ENCODE peak calls at places on chromosomes 7 and 10, in nine cellular contexts. V is effector memory CD4-positive, alpha-beta T cell; A is heart right ventricle; K is right lobe of liver; Z is mucosa of descending colon; D is CD4-positive, alpha-beta memory T cell; H is pancreas; M is ascending aorta; F is fibroblast of lung. R is an unnamed sample. For H3K36me3 and H3K4me1, the result is how much of the 10 kb centered on the place peaks cover.

GRCh38 chr10:71005337-71006305 is 117.3 kb upstream of the PCBD1 start:
- DNase-seq in V (no peak), A (peak), K (no peak), Z (no peak), D (no peak), H (no peak), M (no peak), F (no peak), R (no peak)

GRCh38 chr7:47508389-47509380 is 73.2 kb downstream of the TNS3 start:
- DNase-seq in V (no peak), A (no peak), K (no peak), Z (peak), D (no peak), H (no peak), M (no peak), F (no peak), R (no peak)

GRCh38 chr7:73451780-73452398 is 18.3 kb downstream of the FZD9 start:
- DNase-seq in V (peak), A (no peak), K (no peak), Z (no peak), D (peak), H (no peak), M (no peak), F (peak), R (peak)

GRCh38 chr7:116711790-116712189 is 39.8 kb downstream of the MET start:
- DNase-seq in V (no peak), A (no peak), K (no peak), Z (no peak), D (no peak), H (no peak), M (no peak), F (no peak), R (no peak)

GRCh38 chr7:3042861-3043489 is 692 bp downstream of the CARD11 start:
- DNase-seq in V (peak), A (no peak), K (no peak), Z (peak), D (peak), H (no peak), M (no peak), F (no peak), R (peak)

GRCh38 chr7:95686109-95686508 is 86.2 kb upstream of the DYNC1I1 start:
- DNase-seq in V (no peak), A (peak), K (no peak), Z (peak), D (no peak), H (no peak), M (no peak), F (peak), R (no peak)

GRCh38 chr7:70919491-70920073 is 212.4 kb upstream of the GALNT17 start:
- DNase-seq in V (no peak), A (no peak), K (no peak), Z (no peak), D (no peak), H (no peak), M (no peak), F (no peak), R (no peak)

GRCh38 chr10:4016214-4016740 is 231.3 kb upstream of the KLF6 start:
- DNase-seq in V (no peak), A (no peak), K (no peak), Z (no peak), D (no peak), H (no peak), M (no peak), F (no peak), R (no peak)

GRCh38 chr7:140008755-140009610 is 53.8 kb downstream of the PARP12 start:
- DNase-seq in V (no peak), A (no peak), K (peak), Z (no peak), D (no peak), H (peak), M (no peak), F (no peak), R (no peak)

GRCh38 chr7:1103009-1103788 is 15.3 kb downstream of the GPER1 start:
- DNase-seq in V (no peak), A (no peak), K (peak), Z (no peak), D (no peak), H (peak), M (no peak), F (no peak), R (no peak)

GRCh38 chr10:11285171-11285570 is 267.5 kb downstream of the CELF2 start:
- DNase-seq in V (no peak), A (no peak), K (no peak), Z (no peak), D (no peak), H (no peak), M (no peak), F (no peak), R (no peak)

GRCh38 chr7:1320616-1321289 is 88.1 kb downstream of the UNCX start:
- DNase-seq in V (no peak), A (no peak), K (no peak), Z (no peak), D (no peak), H (no peak), M (no peak), F (no peak), R (no peak)

GRCh38 chr10:96657385-96657784 is 62.9 kb downstream of the PIK3AP1 start:
- DNase-seq in V (no peak), A (no peak), K (no peak), Z (no peak), D (no peak), H (no peak), M (no peak), F (no peak), R (no peak)

GRCh38 chr7:138512092-138512858 is 52.2 kb downstream of the TRIM24 start:
- DNase-seq in V (no peak), A (no peak), K (no peak), Z (no peak), D (no peak), H (no peak), M (no peak), F (no peak), R (no peak)
- H3K36me3 ChIP-seq in V (under half), A (under half), K (under half), Z (under half), D (under half), H (under half), M (under half), F (under half), R (under half)

DNA sequence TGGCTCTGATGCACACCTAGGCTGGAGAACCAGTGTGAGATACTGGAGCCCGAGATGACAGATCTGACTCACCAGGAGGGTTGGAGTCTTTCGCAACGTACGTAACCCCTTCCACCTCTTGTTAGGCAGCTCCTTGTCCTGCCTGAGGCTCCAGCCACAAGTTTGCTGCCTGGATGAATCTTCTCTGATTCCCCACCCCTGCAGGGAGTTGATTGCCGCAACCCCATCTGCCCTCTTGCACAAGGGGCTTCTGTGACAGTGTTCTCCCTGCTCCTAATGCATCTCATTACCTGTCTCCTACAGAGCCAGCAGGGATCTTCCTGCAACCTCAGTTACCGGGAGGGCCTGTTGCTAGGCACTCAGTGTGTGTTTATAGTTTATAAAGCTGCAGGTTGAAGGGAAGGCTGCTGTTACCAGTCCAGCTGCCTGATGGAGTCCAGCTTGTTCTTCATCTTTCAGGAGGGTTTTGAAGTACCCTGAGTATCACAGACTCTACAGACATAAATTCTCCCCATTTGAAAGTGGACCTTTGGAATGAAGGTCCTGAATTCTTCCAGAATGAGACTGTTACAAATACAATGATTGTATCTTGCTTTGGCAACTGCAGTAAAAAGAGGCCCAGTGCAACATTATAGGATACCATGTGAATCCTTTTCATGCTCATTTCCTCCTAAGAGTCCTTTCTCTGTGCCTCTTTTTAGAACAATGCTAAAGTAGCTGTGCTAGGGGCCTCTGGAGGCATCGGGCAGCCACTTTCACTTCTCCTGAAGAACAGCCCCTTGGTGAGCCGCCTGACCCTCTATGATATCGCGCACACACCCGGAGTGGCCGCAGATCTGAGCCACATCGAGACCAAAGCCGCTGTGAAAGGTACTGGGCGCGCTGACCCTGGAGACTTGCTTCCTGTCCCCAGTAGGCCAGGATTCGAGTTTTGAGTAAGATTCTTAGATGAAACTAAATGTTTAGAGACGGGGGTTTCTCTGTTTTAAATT is 6.5 kb downstream of the MDH2 start:
- DNase-seq in V (no peak), A (no peak), K (no peak), Z (no peak), D (no peak), H (no peak), M (no peak), F (peak), R (no peak)
- H3K4me1 ChIP-seq in V (under half), A (under half), K (under half), Z (under half), D (under half), H (under half), M (under half), F (under half), R (under half)

DNA sequence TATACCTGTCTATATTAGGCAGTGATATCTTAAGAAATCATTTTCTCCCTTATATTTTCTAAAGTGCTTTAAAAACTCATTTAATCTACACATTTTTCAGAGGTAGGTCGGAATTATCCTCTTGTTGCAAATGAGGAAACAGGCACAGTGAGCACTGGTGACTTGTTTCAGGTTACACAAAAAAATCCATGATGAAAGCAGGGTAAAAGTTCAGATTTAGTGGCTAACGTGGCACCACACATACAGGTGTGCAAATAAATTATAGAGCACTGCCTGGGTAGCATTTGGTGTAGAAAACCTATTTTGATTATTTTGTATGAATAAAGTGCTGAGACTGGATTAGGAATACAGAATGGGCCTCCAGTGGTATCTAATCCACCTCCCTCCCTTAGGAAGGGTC is 26.6 kb downstream of the ARMC10 start:
- DNase-seq in V (no peak), A (no peak), K (no peak), Z (no peak), D (no peak), H (no peak), M (no peak), F (no peak), R (no peak)
- H3K36me3 ChIP-seq in V (under half), A (half or more), K (under half), Z (under half), D (under half), H (under half), M (under half), F (under half), R (under half)

GRCh38 chr7:151631968-151632749 is 112.5 kb upstream of the RHEB start:
- DNase-seq in V (peak), A (peak), K (peak), Z (peak), D (peak), H (peak), M (peak), F (peak), R (peak)

GRCh38 chr7:151630349-151630748 is 110.7 kb upstream of the RHEB start:
- DNase-seq in V (no peak), A (no peak), K (no peak), Z (no peak), D (no peak), H (no peak), M (no peak), F (no peak), R (no peak)

GRCh38 chr7:151631149-151631967 is 111.7 kb upstream of the RHEB start:
- DNase-seq in V (no peak), A (no peak), K (no peak), Z (no peak), D (no peak), H (no peak), M (no peak), F (peak), R (no peak)

GRCh38 chr7:151628846-151629604 is 109.3 kb upstream of the RHEB start:
- DNase-seq in V (no peak), A (no peak), K (no peak), Z (no peak), D (no peak), H (no peak), M (no peak), F (no peak), R (no peak)

DNA sequence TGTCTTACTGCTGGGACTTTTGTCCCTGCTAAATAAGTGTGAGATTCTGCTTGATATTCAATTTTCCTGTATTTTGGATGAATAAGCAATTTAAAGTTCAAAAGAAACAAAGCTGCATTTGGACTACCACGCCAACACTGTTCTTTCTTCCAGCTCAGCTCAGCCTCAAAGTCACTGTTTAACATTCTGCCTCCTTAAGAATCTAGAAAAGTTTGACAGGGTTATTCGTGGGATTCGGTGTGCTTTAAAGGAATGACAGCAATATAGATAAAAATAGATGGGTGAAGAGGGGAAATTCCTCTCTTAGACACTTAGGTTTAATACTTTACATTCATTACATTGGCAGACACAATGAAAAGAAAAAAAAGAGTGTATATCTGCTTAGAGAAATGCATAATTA is 110.2 kb upstream of the RHEB start:
- DNase-seq in V (no peak), A (no peak), K (no peak), Z (no peak), D (no peak), H (no peak), M (no peak), F (no peak), R (no peak)
- H3K4me1 ChIP-seq in V (under half), A (under half), K (under half), Z (under half), D (under half), H (under half), M (under half), F (under half), R (under half)

GRCh38 chr7:151074817-151075661 is 5.6 kb downstream of the FASTK start:
- DNase-seq in V (no peak), A (no peak), K (no peak), Z (peak), D (no peak), H (peak), M (no peak), F (no peak), R (no peak)
- H3K36me3 ChIP-seq in V (half or more), A (half or more), K (under half), Z (under half), D (under half), H (under half), M (half or more), F (under half), R (half or more)

GRCh38 chr7:138204989-138205298 is 128.7 kb downstream of the AKR1D1 start:
- DNase-seq in V (no peak), A (no peak), K (no peak), Z (no peak), D (no peak), H (no peak), M (no peak), F (no peak), R (no peak)
- H3K4me1 ChIP-seq in V (under half), A (under half), K (under half), Z (under half), D (under half), H (under half), M (under half), F (under half), R (under half)

GRCh38 chr7:38629621-38630020 is 1.6 kb downstream of the AMPH start:
- DNase-seq in V (no peak), A (no peak), K (no peak), Z (no peak), D (no peak), H (no peak), M (no peak), F (no peak), R (no peak)
- H3K36me3 ChIP-seq in V (under half), A (under half), K (under half), Z (under half), D (under half), H (under half), M (under half), F (under half), R (under half)

GRCh38 chr10:63252095-63252762 is 119.1 kb downstream of the NRBF2 start:
- DNase-seq in V (no peak), A (no peak), K (no peak), Z (no peak), D (no peak), H (no peak), M (no peak), F (no peak), R (no peak)
- H3K4me1 ChIP-seq in V (under half), A (half or more), K (under half), Z (under half), D (half or more), H (under half), M (under half), F (under half), R (under half)

GRCh38 chr7:44056681-44057080 is 8.7 kb downstream of the PGAM2 start:
- DNase-seq in V (no peak), A (no peak), K (peak), Z (no peak), D (no peak), H (peak), M (no peak), F (no peak), R (no peak)

GRCh38 chr7:44059219-44060090 is 5.9 kb downstream of the PGAM2 start:
- DNase-seq in V (no peak), A (no peak), K (peak), Z (no peak), D (no peak), H (peak), M (no peak), F (no peak), R (no peak)

GRCh38 chr7:44057849-44058758 is 7.3 kb downstream of the PGAM2 start:
- DNase-seq in V (no peak), A (no peak), K (peak), Z (peak), D (no peak), H (peak), M (no peak), F (no peak), R (no peak)

GRCh38 chr7:44058759-44059218 is 6.6 kb downstream of the PGAM2 start:
- DNase-seq in V (no peak), A (no peak), K (peak), Z (no peak), D (no peak), H (peak), M (no peak), F (no peak), R (no peak)

GRCh38 chr7:44057181-44057848 is 8.1 kb downstream of the PGAM2 start:
- DNase-seq in V (no peak), A (no peak), K (peak), Z (no peak), D (no peak), H (peak), M (no peak), F (no peak), R (no peak)
- H3K36me3 ChIP-seq in V (half or more), A (half or more), K (half or more), Z (under half), D (half or more), H (under half), M (half or more), F (under half), R (under half)